ENCODE peak calls at places on chromosomes 5 and 9, in five cellular contexts. G, E, X, D and O are unnamed samples.

GRCh38 chr9:134344068-134344820 is 18.0 kb downstream of the RXRA start:
- DNase-seq in G (no peak), X (no peak), E (no peak), D (no peak), O (no peak)

GRCh38 chr9:70883056-70883455 is 238.4 kb downstream of the TRPM3 start:
- DNase-seq in G (no peak), D (no peak), E (no peak), X (no peak), O (no peak)

GRCh38 chr5:5273976-5274375 is 133.8 kb downstream of the ADAMTS16 start:
- DNase-seq in E (no peak), D (no peak), G (no peak), X (no peak), O (no peak)

GRCh38 chr9:107989544-107989943 is 500.0 kb upstream of the KLF4 start:
- DNase-seq in E (no peak), D (peak; percentile 88), G (no peak), X (peak; percentile 29), O (no peak)

GRCh38 chr9:128762664-128763449 is 8.9 kb downstream of the ZER1 start:
- DNase-seq in D (no peak), G (no peak), X (no peak), E (no peak), O (no peak)

GRCh38 chr5:124285071-124285470 is 461.4 kb downstream of the ZNF608 start:
- DNase-seq in D (no peak), E (no peak), X (no peak), G (no peak), O (no peak)

GRCh38 chr5:54325272-54325609 is 14.9 kb upstream of the ARL15 start:
- DNase-seq in D (no peak), X (no peak), G (no peak), E (no peak), O (no peak)

GRCh38 chr5:67268233-67269011 is 71.8 kb upstream of the CD180 start:
- DNase-seq in X (peak; percentile 96), D (no peak), G (peak; percentile 32), E (no peak), O (no peak)

GRCh38 chr9:20340161-20340861 is 282.0 kb downstream of the MLLT3 start:
- DNase-seq in X (no peak), D (no peak), E (peak; percentile 43), G (peak; percentile 60), O (no peak)

GRCh38 chr5:175444905-175445456 is 999 bp upstream of the DRD1 start:
- DNase-seq in X (no peak), E (no peak), D (peak; percentile 49), G (no peak), O (no peak)

GRCh38 chr5:80960531-80961375 is 590 bp downstream of the RASGRF2 start:
- DNase-seq in D (peak; percentile 61), E (peak; percentile 75), X (peak; percentile 77), G (peak; percentile 29), O (peak; percentile 47)

GRCh38 chr5:36055984-36056383 is 10.7 kb downstream of the UGT3A2 start:
- DNase-seq in D (no peak), E (no peak), G (no peak), X (no peak), O (no peak)

GRCh38 chr5:32023816-32024215 is 150.3 kb downstream of the GOLPH3 start:
- DNase-seq in X (no peak), D (peak; percentile 66), E (no peak), G (no peak), O (no peak)

GRCh38 chr5:9851458-9851857 is 221.3 kb upstream of the TAS2R1 start:
- DNase-seq in G (no peak), X (peak; percentile 49), E (no peak), D (peak; percentile 38), O (no peak)

GRCh38 chr9:34450644-34451043 is 7.7 kb downstream of the FAM219A start:
- DNase-seq in D (no peak), X (no peak), G (no peak), E (no peak), O (no peak)

GRCh38 chr9:130962418-130963316 is 23.6 kb upstream of the FIBCD1 start:
- DNase-seq in G (no peak), X (peak; percentile 93), E (no peak), D (peak; percentile 75), O (no peak)

GRCh38 chr9:4547016-4547415 is 56.7 kb downstream of the SLC1A1 start:
- DNase-seq in G (no peak), D (peak; percentile 46), E (no peak), X (peak; percentile 40), O (no peak)

GRCh38 chr5:173568703-173569102 is 47.7 kb downstream of the BOD1 start:
- DNase-seq in G (no peak), X (no peak), D (no peak), E (no peak), O (no peak)

GRCh38 chr5:87944553-87945320 is 323.9 kb downstream of the TMEM161B start:
- DNase-seq in E (no peak), X (no peak), D (no peak), G (peak; percentile 92), O (peak; percentile 76)

GRCh38 chr5:133147815-133148634 is 96.2 kb downstream of the HSPA4 start:
- DNase-seq in X (no peak), D (no peak), G (no peak), E (no peak), O (no peak)

GRCh38 chr9:15357050-15357653 is 50.1 kb upstream of the TTC39B start:
- DNase-seq in G (no peak), X (no peak), D (no peak), E (peak; percentile 57), O (peak; percentile 71)

GRCh38 chr5:38994329-38994927 is 79.8 kb downstream of the RICTOR start:
- DNase-seq in D (peak; percentile 78), X (peak; percentile 77), E (no peak), G (peak; percentile 26), O (no peak)

GRCh38 chr9:37531699-37532098 is 44.5 kb downstream of the FBXO10 start:
- DNase-seq in G (no peak), D (no peak), E (no peak), X (no peak), O (no peak)

GRCh38 chr9:128159073-128159783 is 837 bp upstream of the BBLN start:
- DNase-seq in X (no peak), E (no peak), G (no peak), D (no peak), O (no peak)

GRCh38 chr5:45060686-45061085 is 251.9 kb downstream of the MRPS30 start:
- DNase-seq in G (no peak), D (no peak), E (no peak), X (no peak), O (no peak)

GRCh38 chr9:116796669-116797068 is 109.6 kb downstream of the TRIM32 start:
- DNase-seq in G (no peak), X (no peak), E (no peak), D (peak; percentile 80), O (no peak)
- H2BK12ac ChIP-seq in G (no peak overlapping the region), X (no peak overlapping the region), E (no peak overlapping the region), D (no peak overlapping the region), O (no peak overlapping the region)

GRCh38 chr9:91360551-91361293 is 996 bp downstream of the AUH start:
- DNase-seq in E (no peak), G (peak; percentile 15), X (peak; percentile 22), D (no peak), O (no peak)

GRCh38 chr9:91359734-91360470 is 1.8 kb downstream of the AUH start:
- DNase-seq in X (no peak), G (no peak), D (no peak), E (no peak), O (no peak)

GRCh38 chr9:91362212-91362611 is 494 bp upstream of the AUH start:
- DNase-seq in G (no peak), X (no peak), E (no peak), D (no peak), O (no peak)

GRCh38 chr9:91364005-91364404 is 2.3 kb upstream of the AUH start:
- DNase-seq in D (no peak), X (no peak), G (no peak), E (no peak), O (no peak)

GRCh38 chr9:91361294-91362201 is at the start of gene AUH:
- DNase-seq in E (peak; percentile 92), D (peak; percentile 93), G (peak; percentile 75), X (peak; percentile 66), O (peak; percentile 87)
- H2BK12ac ChIP-seq in E (peak within 1 kb of the TSS; percentile 30), D (no peak within 1 kb of the TSS), G (no peak within 1 kb of the TSS), X (no peak within 1 kb of the TSS), O (no peak within 1 kb of the TSS)

GRCh38 chr5:154968953-154969352 is 28.1 kb downstream of the MRPL22 start:
- DNase-seq in E (no peak), G (no peak), X (no peak), D (no peak), O (no peak)

GRCh38 chr5:154970759-154971158 is 29.9 kb downstream of the MRPL22 start:
- DNase-seq in X (no peak), D (no peak), G (no peak), E (no peak), O (no peak)

GRCh38 chr5:154972476-154973080 is 31.7 kb downstream of the MRPL22 start:
- DNase-seq in G (peak; percentile 26), X (peak; percentile 38), D (peak; percentile 60), E (peak; percentile 51), O (peak; percentile 38)

GRCh38 chr5:154967419-154968024 is 26.6 kb downstream of the MRPL22 start:
- DNase-seq in X (peak; percentile 26), D (peak; percentile 28), E (no peak), G (no peak), O (no peak)

GRCh38 chr5:154971501-154971900 is 30.6 kb downstream of the MRPL22 start:
- DNase-seq in E (no peak), X (no peak), D (no peak), G (no peak), O (no peak)
- H2BK12ac ChIP-seq in E (no peak overlapping the region), X (no peak overlapping the region), D (no peak overlapping the region), G (no peak overlapping the region), O (no peak overlapping the region)

DNA sequence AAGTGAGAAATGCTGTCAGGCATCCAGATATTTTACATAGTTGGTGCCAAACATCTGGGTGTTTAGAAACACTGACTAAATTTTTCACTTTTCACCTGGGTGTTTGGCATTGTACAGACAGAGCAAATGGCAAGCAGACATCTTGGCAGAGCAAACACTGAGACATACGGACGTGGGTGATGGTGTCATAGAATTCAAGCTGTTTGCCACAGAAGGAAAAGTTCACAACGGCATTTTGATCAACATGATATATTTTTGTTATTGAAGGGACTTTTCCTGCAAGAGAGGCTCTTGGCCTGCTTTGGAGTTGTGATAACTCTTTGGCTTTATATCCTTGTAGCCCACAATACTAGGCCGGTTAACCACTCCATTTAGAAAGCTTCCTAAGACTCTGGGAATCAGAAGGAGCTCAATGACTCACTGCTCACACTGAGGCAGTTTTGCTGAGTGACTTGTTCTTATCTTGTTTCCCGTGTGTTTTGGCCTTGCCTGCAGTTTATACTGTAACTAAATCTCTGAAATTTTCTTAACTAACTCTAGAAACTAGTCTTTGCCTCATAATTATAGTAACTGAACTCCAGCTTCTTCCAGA is 1038.3 kb downstream of the TLE1 start:
- DNase-seq in X (peak; percentile 53), D (peak; percentile 44), G (no peak), E (no peak), O (no peak)
- H2BK12ac ChIP-seq in X (no peak overlapping the region), D (no peak overlapping the region), G (no peak overlapping the region), E (no peak overlapping the region), O (no peak overlapping the region)